ENCODE peak calls at places on chromosomes 13 and 19, in eight cellular contexts. J, U, I, E, F, T, M and K are unnamed samples.

GRCh38 chr19:33306191-33306590 is 3.9 kb upstream of the CEBPA start:
- DNase-seq in E (no peak), M (no peak), I (no peak), U (no peak), T (peak; percentile 24), F (no peak), J (no peak), K (peak; percentile 9)

GRCh38 chr19:55579766-55580621 is 654 bp downstream of the ZNF579 start:
- DNase-seq in M (no peak), I (no peak), J (no peak), E (no peak), T (no peak), F (no peak), U (no peak), K (no peak)

GRCh38 chr13:99258210-99258860 is at the start of gene GPR18:
- DNase-seq in F (peak; percentile 61), J (no peak), I (no peak), M (no peak), T (no peak), U (no peak), E (no peak), K (no peak)

GRCh38 chr19:12098040-12098439 is 33.5 kb downstream of the ZNF844 start:
- DNase-seq in E (no peak), F (no peak), I (no peak), U (no peak), J (no peak), T (no peak), M (no peak), K (no peak)

GRCh38 chr13:42412812-42413795 is 141.2 kb downstream of the AKAP11 start:
- DNase-seq in M (no peak), U (no peak), I (no peak), J (no peak), E (no peak), T (no peak), F (no peak), K (no peak)

GRCh38 chr13:33957497-33957905 is 139.6 kb downstream of the RFC3 start:
- DNase-seq in J (no peak), T (no peak), I (no peak), E (no peak), M (no peak), F (no peak), U (no peak), K (no peak)

GRCh38 chr19:55256562-55257460 is 2.0 kb downstream of the PPP6R1 start:
- DNase-seq in J (no peak), U (no peak), T (no peak), F (peak; percentile 32), M (no peak), E (no peak), I (no peak), K (no peak)

GRCh38 chr13:97411894-97412460 is 22.0 kb upstream of the RAP2A start:
- DNase-seq in E (no peak), U (no peak), I (no peak), J (no peak), F (no peak), T (no peak), M (no peak), K (no peak)

GRCh38 chr19:51114087-51114714 is 6.0 kb upstream of the CTU1 start:
- DNase-seq in U (no peak), M (no peak), F (peak; percentile 61), T (no peak), I (no peak), J (no peak), E (no peak), K (no peak)

GRCh38 chr19:5172859-5173577 is 167.6 kb downstream of the PTPRS start:
- DNase-seq in M (no peak), I (peak; percentile 71), T (no peak), E (peak; percentile 63), U (peak; percentile 53), F (peak; percentile 30), J (peak; percentile 90), K (no peak)

GRCh38 chr13:91167706-91168459 is 179.6 kb upstream of the MIR17HG start:
- DNase-seq in T (no peak), U (no peak), I (no peak), M (no peak), E (no peak), J (no peak), F (no peak), K (no peak)

GRCh38 chr13:24997367-24997967 is 98.5 kb upstream of the PABPC3 start:
- DNase-seq in M (no peak), E (peak; percentile 10), I (peak; percentile 33), J (no peak), T (no peak), U (no peak), F (peak; percentile 35), K (no peak)

GRCh38 chr19:46416077-46416709 is 2.8 kb upstream of the CCDC8 start:
- DNase-seq in E (peak; percentile 82), T (peak; percentile 98), U (no peak), J (peak; percentile 48), I (peak; percentile 82), M (peak; percentile 83), F (no peak), K (peak; percentile 76)

GRCh38 chr19:790971-791604 is 6.2 kb upstream of the PTBP1 start:
- DNase-seq in J (no peak), T (no peak), M (no peak), E (no peak), U (no peak), F (no peak), I (no peak), K (no peak)

GRCh38 chr19:45558399-45558878 is 26.2 kb downstream of the OPA3 start:
- DNase-seq in M (no peak), E (peak; percentile 63), J (peak; percentile 4), T (peak; percentile 69), I (peak; percentile 33), U (no peak), F (peak; percentile 88), K (no peak)

GRCh38 chr19:39246951-39247669 is 1.5 kb downstream of the IFNL4 start:
- DNase-seq in J (no peak), U (no peak), I (no peak), F (peak; percentile 36), E (no peak), M (no peak), T (peak; percentile 79), K (no peak)

GRCh38 chr19:8336072-8336569 is 6.9 kb downstream of the KANK3 start:
- DNase-seq in J (no peak), F (no peak), U (no peak), M (no peak), T (no peak), I (no peak), E (no peak), K (no peak)

GRCh38 chr13:99256709-99257108 is 1.5 kb downstream of the GPR18 start:
- DNase-seq in U (no peak), I (peak; percentile 57), T (no peak), F (no peak), E (no peak), M (no peak), J (no peak), K (no peak)

GRCh38 chr19:34844254-34844653 is 71.2 kb upstream of the ZNF599 start:
- DNase-seq in I (no peak), U (no peak), F (no peak), J (no peak), M (no peak), T (no peak), E (no peak), K (no peak)

GRCh38 chr13:27658569-27658968 is 36.9 kb downstream of the POLR1D start:
- DNase-seq in T (no peak), J (no peak), I (no peak), F (no peak), U (no peak), E (no peak), M (no peak), K (no peak)

GRCh38 chr19:27890206-27890605 is 1322.7 kb downstream of the UQCRFS1 start:
- DNase-seq in E (no peak), M (no peak), F (no peak), T (no peak), J (no peak), U (no peak), I (no peak), K (no peak)

GRCh38 chr13:89688908-89689307 is 1658.6 kb upstream of the MIR17HG start:
- DNase-seq in I (peak; percentile 59), M (no peak), J (no peak), U (no peak), T (no peak), E (no peak), F (no peak), K (no peak)

GRCh38 chr13:21316376-21316775 is 139.9 kb downstream of the MRPL57 start:
- DNase-seq in U (no peak), I (no peak), J (no peak), T (no peak), F (no peak), M (no peak), E (no peak), K (no peak)

GRCh38 chr19:35266149-35266903 is 2.4 kb upstream of the USF2 start:
- DNase-seq in J (no peak), U (no peak), F (peak; percentile 3), E (no peak), I (no peak), T (peak; percentile 44), M (no peak), K (no peak)

GRCh38 chr13:20263393-20264044 is 31.4 kb upstream of the GJB6 start:
- DNase-seq in J (no peak), U (no peak), T (no peak), M (no peak), E (no peak), F (no peak), I (no peak), K (no peak)